ENCODE peak calls at places on chromosome 7, in six cellular contexts. P, X, F, B, E and K are unnamed samples.

GRCh38 chr7:137978464-137979237 is 23.2 kb downstream of the CREB3L2 start:
- DNase-seq in P (peak; percentile 91), X (no peak), F (peak; percentile 98), B (no peak), E (no peak), K (no peak)

GRCh38 chr7:12436896-12437535 is 33.4 kb upstream of the VWDE start:
- DNase-seq in P (no peak), X (peak; percentile 93), F (peak; percentile 81), B (no peak), E (no peak), K (peak; percentile 5)

GRCh38 chr7:135259702-135260101 is 26.1 kb downstream of the STRA8 start:
- DNase-seq in P (no peak), X (no peak), F (no peak), B (no peak), E (no peak), K (no peak)

GRCh38 chr7:30566596-30566995 is 28.1 kb upstream of the GARS1 start:
- DNase-seq in P (no peak), X (no peak), F (no peak), B (no peak), E (no peak), K (no peak)

GRCh38 chr7:37149019-37149814 is 299.4 kb downstream of the ELMO1 start:
- DNase-seq in P (no peak), X (no peak), F (no peak), B (no peak), E (no peak), K (peak; percentile 35)

GRCh38 chr7:64959072-64959747 is 31.6 kb downstream of the ZNF117 start:
- DNase-seq in P (no peak), X (no peak), F (no peak), B (no peak), E (no peak), K (no peak)

GRCh38 chr7:131525820-131526219 is 30.6 kb downstream of the PODXL start:
- DNase-seq in P (no peak), X (no peak), F (peak; percentile 54), B (no peak), E (no peak), K (no peak)

GRCh38 chr7:1169409-1170368 is 9.7 kb upstream of the ZFAND2A start:
- DNase-seq in P (peak; percentile 93), X (no peak), F (peak; percentile 93), B (peak; percentile 96), E (peak; percentile 87), K (no peak)

GRCh38 chr7:43872401-43873165 is 3.3 kb upstream of the MRPS24 start:
- DNase-seq in P (peak; percentile 76), X (no peak), F (peak; percentile 98), B (no peak), E (no peak), K (no peak)

GRCh38 chr7:22659741-22660140 is 67.3 kb upstream of the IL6 start:
- DNase-seq in P (no peak), X (no peak), F (no peak), B (no peak), E (no peak), K (no peak)

GRCh38 chr7:112420236-112420945 is 29.9 kb upstream of the IFRD1 start:
- DNase-seq in P (no peak), X (no peak), F (peak; percentile 54), B (no peak), E (no peak), K (no peak)

GRCh38 chr7:48004023-48004422 is 24.6 kb upstream of the HUS1 start:
- DNase-seq in P (no peak), X (peak; percentile 33), F (no peak), B (no peak), E (no peak), K (peak; percentile 53)